ENCODE peak calls at places on chromosome 10, in eight cellular contexts. One of them, this sample, is unnamed. For H3K36me3 and H3K4me1, the result is how much of the 10 kb centered on the place peaks cover.

GRCh38 chr10:788796-789748 is 99.6 kb upstream of the DIP2C start:
- DNase-seq in adrenal gland: peak
- DNase-seq in MM.1S: no peak
- DNase-seq in GM23248: peak
- DNase-seq in transverse colon: peak
- DNase-seq in lower lobe of right lung: peak
- DNase-seq in prostate gland: peak
- DNase-seq in effector memory CD4-positive, alpha-beta T cell: no peak
- DNase-seq in this sample: peak

GRCh38 chr10:121436630-121437311 is 161.5 kb downstream of the FGFR2 start:
- DNase-seq in adrenal gland: no peak
- DNase-seq in MM.1S: no peak
- DNase-seq in GM23248: no peak
- DNase-seq in transverse colon: no peak
- DNase-seq in lower lobe of right lung: no peak
- DNase-seq in prostate gland: no peak
- DNase-seq in effector memory CD4-positive, alpha-beta T cell: no peak
- DNase-seq in this sample: no peak

GRCh38 chr10:84097787-84098353 is 41.4 kb upstream of the GHITM start:
- DNase-seq in adrenal gland: no peak
- DNase-seq in MM.1S: peak
- DNase-seq in GM23248: peak
- DNase-seq in transverse colon: no peak
- DNase-seq in lower lobe of right lung: no peak
- DNase-seq in prostate gland: no peak
- DNase-seq in effector memory CD4-positive, alpha-beta T cell: no peak
- DNase-seq in this sample: no peak

GRCh38 chr10:18140149-18140956 is at the start of gene CACNB2:
- DNase-seq in adrenal gland: peak
- DNase-seq in MM.1S: no peak
- DNase-seq in GM23248: peak
- DNase-seq in transverse colon: peak
- DNase-seq in lower lobe of right lung: peak
- DNase-seq in prostate gland: peak
- DNase-seq in effector memory CD4-positive, alpha-beta T cell: no peak
- DNase-seq in this sample: no peak

GRCh38 chr10:122647383-122647968 is 52.2 kb downstream of the C10orf120 start:
- DNase-seq in adrenal gland: no peak
- DNase-seq in MM.1S: no peak
- DNase-seq in GM23248: no peak
- DNase-seq in transverse colon: no peak
- DNase-seq in lower lobe of right lung: no peak
- DNase-seq in prostate gland: no peak
- DNase-seq in effector memory CD4-positive, alpha-beta T cell: no peak
- DNase-seq in this sample: no peak

GRCh38 chr10:2392145-2392812 is 655.0 kb upstream of the ADARB2 start:
- DNase-seq in adrenal gland: no peak
- DNase-seq in MM.1S: no peak
- DNase-seq in GM23248: no peak
- DNase-seq in transverse colon: no peak
- DNase-seq in lower lobe of right lung: no peak
- DNase-seq in prostate gland: no peak
- DNase-seq in effector memory CD4-positive, alpha-beta T cell: no peak
- DNase-seq in this sample: no peak

GRCh38 chr10:10320981-10321380 is 696.7 kb upstream of the CELF2 start:
- DNase-seq in adrenal gland: no peak
- DNase-seq in MM.1S: no peak
- DNase-seq in GM23248: peak
- DNase-seq in transverse colon: no peak
- DNase-seq in lower lobe of right lung: no peak
- DNase-seq in prostate gland: no peak
- DNase-seq in effector memory CD4-positive, alpha-beta T cell: no peak
- DNase-seq in this sample: no peak

GRCh38 chr10:49187044-49187484 is 1.1 kb downstream of the TMEM273 start:
- DNase-seq in adrenal gland: no peak
- DNase-seq in MM.1S: no peak
- DNase-seq in GM23248: no peak
- DNase-seq in transverse colon: no peak
- DNase-seq in lower lobe of right lung: no peak
- DNase-seq in prostate gland: no peak
- DNase-seq in effector memory CD4-positive, alpha-beta T cell: no peak
- DNase-seq in this sample: no peak

GRCh38 chr10:52376665-52377354 is 62.7 kb downstream of the DKK1 start:
- DNase-seq in adrenal gland: no peak
- DNase-seq in MM.1S: no peak
- DNase-seq in GM23248: no peak
- DNase-seq in transverse colon: no peak
- DNase-seq in lower lobe of right lung: no peak
- DNase-seq in prostate gland: no peak
- DNase-seq in effector memory CD4-positive, alpha-beta T cell: no peak
- DNase-seq in this sample: no peak

GRCh38 chr10:76382381-76382851 is 951.0 kb downstream of the LRMDA start:
- DNase-seq in adrenal gland: no peak
- DNase-seq in MM.1S: no peak
- DNase-seq in GM23248: peak
- DNase-seq in transverse colon: no peak
- DNase-seq in lower lobe of right lung: no peak
- DNase-seq in prostate gland: no peak
- DNase-seq in effector memory CD4-positive, alpha-beta T cell: no peak
- DNase-seq in this sample: no peak

GRCh38 chr10:112532053-112532658 is 85.1 kb downstream of the VTI1A start:
- DNase-seq in adrenal gland: no peak
- DNase-seq in MM.1S: peak
- DNase-seq in GM23248: no peak
- DNase-seq in transverse colon: no peak
- DNase-seq in lower lobe of right lung: no peak
- DNase-seq in prostate gland: no peak
- DNase-seq in effector memory CD4-positive, alpha-beta T cell: no peak
- DNase-seq in this sample: no peak

GRCh38 chr10:13272164-13272571 is 27.7 kb downstream of the PHYH start:
- DNase-seq in adrenal gland: no peak
- DNase-seq in MM.1S: peak
- DNase-seq in GM23248: peak
- DNase-seq in transverse colon: peak
- DNase-seq in lower lobe of right lung: no peak
- DNase-seq in prostate gland: peak
- DNase-seq in effector memory CD4-positive, alpha-beta T cell: no peak
- DNase-seq in this sample: no peak

GRCh38 chr10:129864601-129865126 is 99.4 kb downstream of the EBF3 start:
- DNase-seq in adrenal gland: no peak
- DNase-seq in MM.1S: no peak
- DNase-seq in GM23248: peak
- DNase-seq in transverse colon: no peak
- DNase-seq in lower lobe of right lung: no peak
- DNase-seq in prostate gland: no peak
- DNase-seq in effector memory CD4-positive, alpha-beta T cell: no peak
- DNase-seq in this sample: no peak

GRCh38 chr10:14146501-14146900 is 184.2 kb downstream of the FRMD4A start:
- DNase-seq in adrenal gland: no peak
- DNase-seq in MM.1S: no peak
- DNase-seq in GM23248: peak
- DNase-seq in transverse colon: no peak
- DNase-seq in lower lobe of right lung: no peak
- DNase-seq in prostate gland: no peak
- DNase-seq in effector memory CD4-positive, alpha-beta T cell: no peak
- DNase-seq in this sample: no peak

GRCh38 chr10:4825456-4825867 is 545 bp upstream of the AKR1E2 start:
- DNase-seq in adrenal gland: peak
- DNase-seq in MM.1S: no peak
- DNase-seq in GM23248: no peak
- DNase-seq in transverse colon: no peak
- DNase-seq in lower lobe of right lung: no peak
- DNase-seq in prostate gland: no peak
- DNase-seq in effector memory CD4-positive, alpha-beta T cell: no peak
- DNase-seq in this sample: no peak
- H3K36me3 ChIP-seq in adrenal gland: under half
- H3K36me3 ChIP-seq in MM.1S: under half
- H3K36me3 ChIP-seq in GM23248: under half
- H3K36me3 ChIP-seq in transverse colon: under half
- H3K36me3 ChIP-seq in lower lobe of right lung: under half
- H3K36me3 ChIP-seq in prostate gland: under half
- H3K36me3 ChIP-seq in effector memory CD4-positive, alpha-beta T cell: under half
- H3K36me3 ChIP-seq in this sample: under half

GRCh38 chr10:73167557-73168485 is at the start of the genes ECD and FAM149B1:
- DNase-seq in adrenal gland: peak
- DNase-seq in MM.1S: peak
- DNase-seq in GM23248: peak
- DNase-seq in transverse colon: peak
- DNase-seq in lower lobe of right lung: peak
- DNase-seq in prostate gland: peak
- DNase-seq in effector memory CD4-positive, alpha-beta T cell: peak
- DNase-seq in this sample: peak

GRCh38 chr10:73169320-73169719 is 1.4 kb downstream of the FAM149B1 start:
- DNase-seq in adrenal gland: no peak
- DNase-seq in MM.1S: no peak
- DNase-seq in GM23248: no peak
- DNase-seq in transverse colon: no peak
- DNase-seq in lower lobe of right lung: no peak
- DNase-seq in prostate gland: no peak
- DNase-seq in effector memory CD4-positive, alpha-beta T cell: no peak
- DNase-seq in this sample: no peak

GRCh38 chr10:73168486-73168844 is 546 bp downstream of the FAM149B1 start:
- DNase-seq in adrenal gland: no peak
- DNase-seq in MM.1S: peak
- DNase-seq in GM23248: no peak
- DNase-seq in transverse colon: no peak
- DNase-seq in lower lobe of right lung: no peak
- DNase-seq in prostate gland: no peak
- DNase-seq in effector memory CD4-positive, alpha-beta T cell: no peak
- DNase-seq in this sample: no peak

GRCh38 chr10:73163096-73163495 is 4.7 kb downstream of the ECD start:
- DNase-seq in adrenal gland: no peak
- DNase-seq in MM.1S: no peak
- DNase-seq in GM23248: peak
- DNase-seq in transverse colon: no peak
- DNase-seq in lower lobe of right lung: no peak
- DNase-seq in prostate gland: no peak
- DNase-seq in effector memory CD4-positive, alpha-beta T cell: no peak
- DNase-seq in this sample: no peak

DNA sequence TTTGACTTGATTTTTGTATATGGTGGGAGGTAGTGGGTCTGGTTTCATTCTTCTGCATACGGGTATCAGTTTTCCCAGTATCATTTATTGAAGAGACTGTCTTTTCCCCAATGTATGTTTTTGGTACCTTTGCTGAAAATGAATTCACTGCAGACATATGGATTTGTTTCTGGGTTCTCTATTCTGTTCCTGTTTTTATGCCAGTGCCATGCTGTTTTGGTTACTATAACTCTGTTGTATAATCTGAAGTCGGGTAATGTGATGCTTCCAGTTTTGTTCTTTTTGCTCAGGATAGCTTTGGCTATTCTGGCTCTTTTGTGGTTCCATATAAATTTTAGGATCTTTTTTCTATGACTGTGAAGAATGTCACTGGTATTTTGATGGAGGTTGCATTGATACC is 836 bp downstream of the ECD start:
- DNase-seq in adrenal gland: no peak
- DNase-seq in MM.1S: no peak
- DNase-seq in GM23248: no peak
- DNase-seq in transverse colon: no peak
- DNase-seq in lower lobe of right lung: no peak
- DNase-seq in prostate gland: no peak
- DNase-seq in effector memory CD4-positive, alpha-beta T cell: no peak
- DNase-seq in this sample: no peak
- H3K4me1 ChIP-seq in adrenal gland: under half
- H3K4me1 ChIP-seq in MM.1S: under half
- H3K4me1 ChIP-seq in GM23248: under half
- H3K4me1 ChIP-seq in transverse colon: under half
- H3K4me1 ChIP-seq in lower lobe of right lung: half or more
- H3K4me1 ChIP-seq in prostate gland: under half
- H3K4me1 ChIP-seq in effector memory CD4-positive, alpha-beta T cell: under half
- H3K4me1 ChIP-seq in this sample: under half

DNA sequence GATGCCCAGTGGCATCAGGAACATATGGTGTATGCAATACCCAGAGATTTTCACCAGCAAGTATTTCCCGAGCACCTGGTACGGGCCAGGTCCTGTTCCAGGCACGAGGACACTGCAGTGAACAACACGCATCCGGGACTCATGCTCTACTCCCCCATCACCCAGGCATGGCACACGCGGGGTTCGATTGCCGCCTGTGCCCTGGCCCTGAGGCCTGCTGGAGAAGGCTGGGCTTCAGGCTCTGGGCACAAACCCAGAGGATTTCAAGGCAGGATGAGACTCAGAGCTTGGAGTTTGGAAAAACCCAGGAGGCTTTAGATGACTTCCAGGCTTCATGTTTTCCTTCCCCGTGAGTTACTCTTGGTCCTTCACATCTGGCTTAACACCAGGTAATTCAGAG is 143.5 kb downstream of the NEURL1 start:
- DNase-seq in adrenal gland: no peak
- DNase-seq in MM.1S: no peak
- DNase-seq in GM23248: peak
- DNase-seq in transverse colon: no peak
- DNase-seq in lower lobe of right lung: no peak
- DNase-seq in prostate gland: no peak
- DNase-seq in effector memory CD4-positive, alpha-beta T cell: no peak
- DNase-seq in this sample: no peak
- H3K36me3 ChIP-seq in adrenal gland: under half
- H3K36me3 ChIP-seq in MM.1S: under half
- H3K36me3 ChIP-seq in GM23248: under half
- H3K36me3 ChIP-seq in transverse colon: under half
- H3K36me3 ChIP-seq in lower lobe of right lung: under half
- H3K36me3 ChIP-seq in prostate gland: under half
- H3K36me3 ChIP-seq in effector memory CD4-positive, alpha-beta T cell: under half
- H3K36me3 ChIP-seq in this sample: under half

DNA sequence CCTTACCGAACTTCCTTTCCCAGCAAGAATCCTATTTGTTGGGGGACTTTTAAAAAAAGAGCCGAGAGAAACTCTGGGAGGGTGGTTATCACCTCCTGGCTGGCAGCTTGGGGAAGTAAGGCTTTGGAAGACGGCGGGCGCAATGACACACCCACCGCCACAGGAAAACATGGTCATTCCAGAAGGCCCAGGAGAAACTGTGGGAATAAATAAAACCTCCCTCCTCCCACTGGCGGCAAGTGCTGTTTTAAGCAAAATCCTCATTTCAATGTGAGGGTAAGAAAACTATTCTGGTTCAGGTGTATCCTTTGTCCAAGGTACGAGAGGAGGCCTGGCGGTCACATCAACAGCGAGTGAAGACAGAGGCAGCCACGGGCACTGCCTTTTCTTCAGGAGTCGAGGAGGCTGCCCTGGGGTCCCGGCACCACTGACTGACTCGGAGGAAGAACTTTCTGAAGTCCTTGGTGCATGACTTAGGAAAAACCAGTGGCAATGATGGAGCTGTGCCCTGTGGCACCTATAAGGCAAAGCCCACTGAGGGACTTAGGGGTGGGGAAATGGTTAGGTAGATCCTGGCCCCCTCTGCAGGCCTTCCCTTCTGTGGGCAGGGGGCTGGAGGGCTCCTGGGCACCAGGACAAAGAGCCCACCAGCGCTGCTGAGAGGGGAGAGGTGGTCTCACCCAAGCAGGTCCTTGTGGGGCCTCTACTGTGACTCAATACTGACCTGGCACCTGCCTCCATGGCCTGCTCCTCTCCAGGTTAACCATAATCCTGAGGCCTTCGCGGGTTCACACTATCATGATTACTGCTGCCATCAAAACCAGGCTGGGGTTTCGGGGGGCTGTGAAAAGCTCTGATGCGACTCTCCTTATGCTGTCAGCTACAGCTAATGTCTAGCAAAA is 21.4 kb downstream of the DNAJB12 start:
- DNase-seq in adrenal gland: no peak
- DNase-seq in MM.1S: no peak
- DNase-seq in GM23248: no peak
- DNase-seq in transverse colon: no peak
- DNase-seq in lower lobe of right lung: no peak
- DNase-seq in prostate gland: no peak
- DNase-seq in effector memory CD4-positive, alpha-beta T cell: no peak
- DNase-seq in this sample: no peak
- H3K4me1 ChIP-seq in adrenal gland: half or more
- H3K4me1 ChIP-seq in MM.1S: under half
- H3K4me1 ChIP-seq in GM23248: under half
- H3K4me1 ChIP-seq in transverse colon: half or more
- H3K4me1 ChIP-seq in lower lobe of right lung: half or more
- H3K4me1 ChIP-seq in prostate gland: under half
- H3K4me1 ChIP-seq in effector memory CD4-positive, alpha-beta T cell: half or more
- H3K4me1 ChIP-seq in this sample: under half